ENCODE peak calls at places on chromosome 12, in four cellular contexts. K is K562, G is HepG2, T is GM12878. N is an unnamed sample.

GRCh38 chr12:120666577-120667390 is 20.2 kb upstream of the MLEC start:
- DNase-seq in K (no peak), G (no peak), T (no peak), N (peak)

GRCh38 chr12:50505386-50505827 is 622 bp downstream of the DIP2B start:
- DNase-seq in K (peak), G (no peak), T (no peak), N (peak)

GRCh38 chr12:25328082-25328712 is 77.5 kb upstream of the KRAS start:
- DNase-seq in K (no peak), G (peak), T (no peak), N (no peak)

GRCh38 chr12:40104461-40105264 is 1.2 kb downstream of the SLC2A13 start:
- DNase-seq in K (peak), G (no peak), T (no peak), N (no peak)

GRCh38 chr12:57046947-57047890 is 2.7 kb downstream of the MYO1A start:
- DNase-seq in K (no peak), G (no peak), T (no peak), N (no peak)

GRCh38 chr12:40170593-40170992 is 54.2 kb upstream of the LRRK2 start:
- DNase-seq in K (no peak), G (no peak), T (no peak), N (no peak)

GRCh38 chr12:124833693-124834122 is 30.0 kb downstream of the SCARB1 start:
- DNase-seq in K (no peak), G (no peak), T (no peak), N (peak)

GRCh38 chr12:74365178-74365964 is 172.3 kb upstream of the ATXN7L3B start:
- DNase-seq in K (peak), G (peak), T (no peak), N (peak)

GRCh38 chr12:49088932-49089330 is 5.7 kb downstream of the DHH start:
- DNase-seq in K (no peak), G (no peak), T (no peak), N (no peak)

GRCh38 chr12:106118-106561 is 39.6 kb downstream of the IQSEC3 start:
- DNase-seq in K (peak), G (peak), T (peak), N (peak)

GRCh38 chr12:83017001-83017400 is 330.3 kb downstream of the TMTC2 start:
- DNase-seq in K (no peak), G (no peak), T (no peak), N (no peak)

GRCh38 chr12:100293017-100293416 is 26.0 kb downstream of the SCYL2 start:
- DNase-seq in K (no peak), G (no peak), T (no peak), N (no peak)

GRCh38 chr12:23684121-23684520 is 265.3 kb downstream of the SOX5 start:
- DNase-seq in K (no peak), G (no peak), T (no peak), N (no peak)

GRCh38 chr12:42059127-42059526 is 85.5 kb downstream of the GXYLT1 start:
- DNase-seq in K (no peak), G (no peak), T (no peak), N (no peak)

GRCh38 chr12:1575287-1575798 is 19.0 kb downstream of the FBXL14 start:
- DNase-seq in K (no peak), G (no peak), T (no peak), N (no peak)

GRCh38 chr12:56387152-56387551 is 24.5 kb upstream of the APOF start:
- DNase-seq in K (no peak), G (no peak), T (no peak), N (no peak)

GRCh38 chr12:48810817-48811453 is 7.4 kb upstream of the CACNB3 start:
- DNase-seq in K (no peak), G (peak), T (no peak), N (no peak)

GRCh38 chr12:69879007-69879960 is 54.3 kb downstream of the MYRFL start:
- DNase-seq in K (peak), G (peak), T (no peak), N (peak)

GRCh38 chr12:107635139-107635538 is 50.5 kb upstream of the PWP1 start:
- DNase-seq in K (no peak), G (no peak), T (no peak), N (peak)

GRCh38 chr12:72110814-72111615 is 161.2 kb upstream of the TRHDE start:
- DNase-seq in K (no peak), G (no peak), T (no peak), N (no peak)

GRCh38 chr12:25924535-25925001 is 33.9 kb upstream of the RASSF8 start:
- DNase-seq in K (no peak), G (no peak), T (no peak), N (no peak)

GRCh38 chr12:45166056-45166455 is 49.8 kb upstream of the ANO6 start:
- DNase-seq in K (no peak), G (no peak), T (no peak), N (no peak)

GRCh38 chr12:39467432-39467870 is 24.5 kb upstream of the KIF21A start:
- DNase-seq in K (no peak), G (no peak), T (peak), N (no peak)

GRCh38 chr12:15322164-15323054 is at the start of gene PTPRO:
- DNase-seq in K (no peak), G (no peak), T (no peak), N (peak)

GRCh38 chr12:19561411-19561961 is 122.2 kb downstream of the AEBP2 start:
- DNase-seq in K (no peak), G (no peak), T (no peak), N (no peak)

GRCh38 chr12:114885501-114885900 is 201.5 kb upstream of the TBX3 start:
- DNase-seq in K (no peak), G (no peak), T (no peak), N (no peak)

GRCh38 chr12:122459211-122459610 is 36.7 kb upstream of the CLIP1 start:
- DNase-seq in K (no peak), G (no peak), T (no peak), N (no peak)
- TF ChIP-seq ETV6 in K (no peak), G (no peak), T (no peak), N (no peak)

DNA sequence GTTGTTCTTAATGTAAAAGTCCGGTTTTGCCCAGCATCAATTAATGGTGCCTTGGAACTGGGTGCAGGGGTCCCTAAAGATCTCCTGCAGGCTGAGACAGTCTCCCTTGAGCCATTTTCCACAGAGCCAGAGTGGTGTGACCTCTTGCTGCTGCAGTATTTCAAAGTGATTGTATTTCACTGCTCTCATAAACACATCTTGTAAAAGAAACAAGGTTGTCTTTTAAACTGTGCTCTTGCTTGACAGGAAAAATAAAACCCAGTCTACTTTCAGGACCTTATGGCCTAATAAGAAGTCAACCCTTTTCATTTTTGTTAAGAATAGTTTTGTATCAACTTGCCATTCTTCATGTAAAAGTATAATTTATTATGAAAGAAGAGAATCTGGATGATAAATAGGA is 44.7 kb downstream of the TMEM117 start:
- DNase-seq in K (no peak), G (no peak), T (no peak), N (no peak)
- TF ChIP-seq ETV6 in K (no peak), G (no peak), T (no peak), N (no peak)

GRCh38 chr12:93197067-93197593 is 180.6 kb upstream of the NUDT4 start:
- DNase-seq in K (no peak), G (no peak), T (no peak), N (no peak)
- TF ChIP-seq ETV6 in K (no peak), G (no peak), T (no peak), N (no peak)

GRCh38 chr12:117468016-117468415 is 106.6 kb upstream of the NOS1 start:
- DNase-seq in K (no peak), G (no peak), T (no peak), N (no peak)
- TF ChIP-seq ETV6 in K (no peak), G (no peak), T (no peak), N (no peak)

N was measured in WTC11.